ENCODE peak calls at places on chromosome 6, in eight cellular contexts. R, O, A, Q, F, V, C and B are unnamed samples. For H3K27me3, the result is how much of the 10 kb centered on the place peaks cover.

GRCh38 chr6:18585032-18585573 is 198.0 kb downstream of the RNF144B start:
- DNase-seq in R (peak), O (no peak), A (peak), Q (no peak), F (no peak), V (peak), C (peak), B (peak)

GRCh38 chr6:40356242-40356910 is 230.8 kb downstream of the LRFN2 start:
- DNase-seq in R (no peak), O (no peak), A (no peak), Q (no peak), F (no peak), V (no peak), C (no peak), B (no peak)

GRCh38 chr6:28496099-28496779 is 19.4 kb downstream of the GPX6 start:
- DNase-seq in R (peak), O (no peak), A (no peak), Q (no peak), F (no peak), V (no peak), C (no peak), B (no peak)

GRCh38 chr6:139436521-139437348 is 62.3 kb upstream of the CITED2 start:
- DNase-seq in R (no peak), O (no peak), A (no peak), Q (no peak), F (no peak), V (no peak), C (no peak), B (no peak)

GRCh38 chr6:158737710-158738615 is 81.2 kb downstream of the EZR start:
- DNase-seq in R (peak), O (peak), A (peak), Q (no peak), F (no peak), V (no peak), C (no peak), B (no peak)

GRCh38 chr6:8828376-8828775 is 393.0 kb upstream of the SLC35B3 start:
- DNase-seq in R (no peak), O (no peak), A (no peak), Q (no peak), F (no peak), V (no peak), C (no peak), B (no peak)

GRCh38 chr6:97669191-97669651 is 386.2 kb upstream of the MMS22L start:
- DNase-seq in R (no peak), O (no peak), A (peak), Q (peak), F (no peak), V (no peak), C (no peak), B (peak)

GRCh38 chr6:3231213-3232016 is 4.0 kb upstream of the TUBB2B start:
- DNase-seq in R (no peak), O (peak), A (peak), Q (peak), F (peak), V (peak), C (peak), B (peak)

GRCh38 chr6:119361209-119361608 is 11.6 kb upstream of the MAN1A1 start:
- DNase-seq in R (no peak), O (no peak), A (no peak), Q (no peak), F (no peak), V (no peak), C (no peak), B (no peak)

GRCh38 chr6:154474636-154475428 is 35.7 kb downstream of the CNKSR3 start:
- DNase-seq in R (peak), O (no peak), A (peak), Q (no peak), F (no peak), V (no peak), C (no peak), B (no peak)

GRCh38 chr6:168276576-168277273 is 42.9 kb downstream of the DACT2 start:
- DNase-seq in R (no peak), O (no peak), A (no peak), Q (no peak), F (no peak), V (no peak), C (no peak), B (no peak)

GRCh38 chr6:168278904-168279303 is 40.7 kb downstream of the DACT2 start:
- DNase-seq in R (no peak), O (no peak), A (no peak), Q (no peak), F (no peak), V (no peak), C (peak), B (no peak)

GRCh38 chr6:168279403-168279935 is 40.1 kb downstream of the DACT2 start:
- DNase-seq in R (no peak), O (no peak), A (no peak), Q (no peak), F (no peak), V (no peak), C (no peak), B (no peak)

GRCh38 chr6:168275168-168275567 is 44.4 kb downstream of the DACT2 start:
- DNase-seq in R (no peak), O (no peak), A (no peak), Q (no peak), F (no peak), V (no peak), C (no peak), B (no peak)

GRCh38 chr6:168277274-168277669 is 42.3 kb downstream of the DACT2 start:
- DNase-seq in R (no peak), O (no peak), A (no peak), Q (no peak), F (no peak), V (no peak), C (no peak), B (no peak)
- H3K27me3 ChIP-seq in R (under half), O (under half), A (under half), Q (under half), F (under half), V (half or more), C (under half), B (under half)

GRCh38 chr6:759729-760128 is 66.8 kb upstream of the EXOC2 start:
- DNase-seq in R (no peak), O (no peak), A (no peak), Q (no peak), F (no peak), V (no peak), C (no peak), B (no peak)
- H3K27me3 ChIP-seq in R (under half), O (under half), A (under half), Q (under half), F (under half), V (under half), C (under half), B (under half)

GRCh38 chr6:143288923-143289322 is 161.6 kb downstream of the ADAT2 start:
- DNase-seq in R (no peak), O (no peak), A (no peak), Q (no peak), F (no peak), V (no peak), C (no peak), B (no peak)

GRCh38 chr6:143279385-143279784 is 171.1 kb downstream of the ADAT2 start:
- DNase-seq in R (peak), O (no peak), A (peak), Q (peak), F (no peak), V (no peak), C (no peak), B (no peak)

GRCh38 chr6:143286280-143286795 is 164.2 kb downstream of the ADAT2 start:
- DNase-seq in R (no peak), O (no peak), A (peak), Q (no peak), F (no peak), V (no peak), C (no peak), B (no peak)

GRCh38 chr6:143283887-143284640 is 166.4 kb downstream of the ADAT2 start:
- DNase-seq in R (no peak), O (no peak), A (peak), Q (no peak), F (no peak), V (no peak), C (no peak), B (no peak)
- H3K27me3 ChIP-seq in R (under half), O (under half), A (under half), Q (under half), F (under half), V (under half), C (under half), B (under half)

GRCh38 chr6:65398851-65399250 is 308.2 kb downstream of the EYS start:
- DNase-seq in R (no peak), O (no peak), A (no peak), Q (no peak), F (no peak), V (no peak), C (no peak), B (no peak)
- H3K27me3 ChIP-seq in R (under half), O (under half), A (under half), Q (under half), F (under half), V (under half), C (under half), B (under half)

GRCh38 chr6:25691885-25692284 is 39.9 kb downstream of the SCGN start:
- DNase-seq in R (no peak), O (no peak), A (no peak), Q (no peak), F (no peak), V (no peak), C (no peak), B (no peak)

GRCh38 chr6:25685896-25686295 is 33.9 kb downstream of the SCGN start:
- DNase-seq in R (no peak), O (no peak), A (no peak), Q (no peak), F (no peak), V (no peak), C (no peak), B (no peak)

GRCh38 chr6:25692472-25692871 is 40.5 kb downstream of the SCGN start:
- DNase-seq in R (no peak), O (no peak), A (no peak), Q (no peak), F (no peak), V (no peak), C (no peak), B (no peak)

GRCh38 chr6:25694366-25694765 is 42.4 kb downstream of the SCGN start:
- DNase-seq in R (no peak), O (no peak), A (no peak), Q (no peak), F (no peak), V (no peak), C (no peak), B (no peak)

GRCh38 chr6:25689966-25690365 is 38.0 kb downstream of the SCGN start:
- DNase-seq in R (no peak), O (no peak), A (no peak), Q (no peak), F (no peak), V (no peak), C (no peak), B (no peak)
- H3K27me3 ChIP-seq in R (under half), O (under half), A (under half), Q (under half), F (under half), V (under half), C (under half), B (under half)

DNA sequence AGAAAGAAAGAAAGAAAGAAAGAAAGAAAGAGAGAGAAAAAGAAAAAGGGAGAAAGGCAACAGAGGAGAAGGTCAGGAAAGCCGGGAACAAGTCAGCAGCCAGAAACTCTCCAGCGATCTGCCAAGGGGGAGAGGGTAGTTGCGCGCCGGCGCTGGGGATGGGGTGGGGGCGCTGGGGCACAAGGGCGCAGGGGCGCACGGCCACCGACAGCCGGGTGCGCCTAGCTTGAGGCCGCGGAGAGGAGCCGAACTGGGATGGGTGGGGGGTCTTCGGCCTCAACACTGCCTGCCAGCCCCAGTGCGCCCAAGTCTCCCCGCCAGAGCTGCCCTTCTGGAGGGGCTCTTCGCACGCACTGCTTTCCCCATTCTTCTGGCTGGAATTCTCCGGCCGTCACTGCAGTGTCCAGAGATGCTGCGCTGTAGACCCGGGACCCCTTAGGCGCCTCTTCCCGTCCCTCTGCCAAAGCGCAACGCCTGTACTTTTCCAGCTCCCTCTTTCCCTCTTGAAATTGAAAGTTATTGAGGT is 429 bp upstream of the RSPO3 start:
- DNase-seq in R (no peak), O (no peak), A (no peak), Q (peak), F (no peak), V (no peak), C (no peak), B (no peak)
- H3K27me3 ChIP-seq in R (under half), O (under half), A (half or more), Q (under half), F (under half), V (under half), C (under half), B (under half)

GRCh38 chr6:107786709-107787588 is 37.2 kb downstream of the SCML4 start:
- DNase-seq in R (no peak), O (no peak), A (no peak), Q (no peak), F (no peak), V (no peak), C (no peak), B (no peak)

GRCh38 chr6:107793193-107793592 is 30.9 kb downstream of the SCML4 start:
- DNase-seq in R (no peak), O (no peak), A (no peak), Q (no peak), F (no peak), V (no peak), C (no peak), B (no peak)

GRCh38 chr6:107787589-107787960 is 36.5 kb downstream of the SCML4 start:
- DNase-seq in R (no peak), O (no peak), A (no peak), Q (no peak), F (no peak), V (no peak), C (no peak), B (no peak)

GRCh38 chr6:107786179-107786578 is 37.9 kb downstream of the SCML4 start:
- DNase-seq in R (no peak), O (no peak), A (no peak), Q (no peak), F (no peak), V (no peak), C (no peak), B (no peak)

GRCh38 chr6:107789361-107789760 is 34.8 kb downstream of the SCML4 start:
- DNase-seq in R (no peak), O (no peak), A (no peak), Q (no peak), F (no peak), V (no peak), C (no peak), B (no peak)
- H3K27me3 ChIP-seq in R (under half), O (under half), A (under half), Q (under half), F (under half), V (under half), C (under half), B (under half)

GRCh38 chr6:32215617-32216016 is 8.2 kb downstream of the NOTCH4 start:
- DNase-seq in R (no peak), O (no peak), A (no peak), Q (no peak), F (no peak), V (no peak), C (no peak), B (no peak)
- H3K27me3 ChIP-seq in R (under half), O (under half), A (under half), Q (under half), F (under half), V (under half), C (under half), B (under half)

DNA sequence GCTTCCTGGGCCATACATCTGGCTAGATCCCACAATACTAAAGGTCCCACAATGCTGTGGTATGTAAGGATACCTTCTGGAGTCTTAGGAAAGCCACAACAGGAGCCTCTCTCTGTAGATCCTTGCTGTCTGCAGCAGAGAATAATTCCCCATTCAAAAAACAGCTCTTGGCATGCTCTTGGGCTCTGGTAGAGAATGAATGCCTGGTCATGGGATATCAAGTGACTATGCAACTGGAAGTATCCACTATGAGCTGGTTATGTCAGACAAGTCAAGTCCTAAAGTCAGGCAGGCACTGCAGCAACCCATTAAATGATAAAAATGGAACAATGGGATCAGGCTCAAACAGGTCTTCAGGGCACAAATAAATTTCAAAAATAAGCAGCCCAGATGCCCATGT is 4.4 kb downstream of the AK9 start:
- DNase-seq in R (no peak), O (no peak), A (peak), Q (no peak), F (no peak), V (no peak), C (no peak), B (no peak)
- H3K27me3 ChIP-seq in R (under half), O (under half), A (under half), Q (under half), F (under half), V (under half), C (under half), B (under half)